ENCODE peak calls at places on chromosome 6, in nine cellular contexts. One of them, this sample, is unnamed. For H3K4me1, the result is how much of the 10 kb centered on the place peaks cover.

GRCh38 chr6:123036663-123037062 is 40.6 kb downstream of the CLVS2 start:
- DNase-seq in psoas muscle: no peak
- DNase-seq in heart right ventricle: no peak
- DNase-seq in IMR-90: no peak
- DNase-seq in CD8-positive, alpha-beta T cell: no peak
- DNase-seq in A549: no peak
- DNase-seq in body of pancreas: no peak
- DNase-seq in cardiac muscle cell: no peak
- DNase-seq in adrenal gland: no peak
- DNase-seq in this sample: no peak

GRCh38 chr6:151241853-151242252 is 2.1 kb downstream of the AKAP12 start:
- DNase-seq in body of pancreas: no peak
- DNase-seq in cardiac muscle cell: no peak
- DNase-seq in heart right ventricle: no peak
- DNase-seq in psoas muscle: no peak
- DNase-seq in adrenal gland: no peak
- DNase-seq in A549: no peak
- DNase-seq in CD8-positive, alpha-beta T cell: no peak
- DNase-seq in IMR-90: no peak
- DNase-seq in this sample: no peak

GRCh38 chr6:147158881-147159280 is 45.3 kb upstream of the STXBP5 start:
- DNase-seq in IMR-90: no peak
- DNase-seq in cardiac muscle cell: no peak
- DNase-seq in body of pancreas: no peak
- DNase-seq in adrenal gland: no peak
- DNase-seq in heart right ventricle: no peak
- DNase-seq in A549: no peak
- DNase-seq in CD8-positive, alpha-beta T cell: no peak
- DNase-seq in psoas muscle: no peak
- DNase-seq in this sample: no peak

GRCh38 chr6:15283986-15284361 is 38.1 kb downstream of the JARID2 start:
- DNase-seq in psoas muscle: no peak
- DNase-seq in IMR-90: no peak
- DNase-seq in adrenal gland: no peak
- DNase-seq in body of pancreas: no peak
- DNase-seq in A549: no peak
- DNase-seq in heart right ventricle: no peak
- DNase-seq in CD8-positive, alpha-beta T cell: no peak
- DNase-seq in cardiac muscle cell: no peak
- DNase-seq in this sample: no peak

GRCh38 chr6:26065952-26066380 is 21.3 kb upstream of the HFE start:
- DNase-seq in CD8-positive, alpha-beta T cell: peak
- DNase-seq in body of pancreas: peak
- DNase-seq in IMR-90: peak
- DNase-seq in heart right ventricle: peak
- DNase-seq in adrenal gland: peak
- DNase-seq in A549: peak
- DNase-seq in cardiac muscle cell: peak
- DNase-seq in psoas muscle: no peak
- DNase-seq in this sample: peak

GRCh38 chr6:116371384-116372209 is 850 bp downstream of the DSE start:
- DNase-seq in heart right ventricle: peak
- DNase-seq in CD8-positive, alpha-beta T cell: peak
- DNase-seq in psoas muscle: peak
- DNase-seq in A549: peak
- DNase-seq in cardiac muscle cell: peak
- DNase-seq in IMR-90: peak
- DNase-seq in body of pancreas: peak
- DNase-seq in adrenal gland: peak
- DNase-seq in this sample: peak

GRCh38 chr6:167208819-167209576 is 51.2 kb upstream of the GPR31 start:
- DNase-seq in adrenal gland: no peak
- DNase-seq in body of pancreas: no peak
- DNase-seq in heart right ventricle: no peak
- DNase-seq in IMR-90: no peak
- DNase-seq in cardiac muscle cell: no peak
- DNase-seq in A549: no peak
- DNase-seq in CD8-positive, alpha-beta T cell: no peak
- DNase-seq in psoas muscle: no peak
- DNase-seq in this sample: no peak

GRCh38 chr6:157434349-157435016 is 53.5 kb downstream of the ZDHHC14 start:
- DNase-seq in adrenal gland: peak
- DNase-seq in IMR-90: no peak
- DNase-seq in psoas muscle: peak
- DNase-seq in cardiac muscle cell: no peak
- DNase-seq in CD8-positive, alpha-beta T cell: no peak
- DNase-seq in A549: no peak
- DNase-seq in heart right ventricle: peak
- DNase-seq in body of pancreas: peak
- DNase-seq in this sample: no peak

GRCh38 chr6:170117111-170117972 is 173.5 kb downstream of the DLL1 start:
- DNase-seq in cardiac muscle cell: no peak
- DNase-seq in heart right ventricle: peak
- DNase-seq in body of pancreas: peak
- DNase-seq in A549: no peak
- DNase-seq in IMR-90: no peak
- DNase-seq in adrenal gland: peak
- DNase-seq in CD8-positive, alpha-beta T cell: no peak
- DNase-seq in psoas muscle: no peak
- DNase-seq in this sample: no peak

GRCh38 chr6:75275067-75275466 is 9.5 kb downstream of the TMEM30A start:
- DNase-seq in psoas muscle: no peak
- DNase-seq in adrenal gland: no peak
- DNase-seq in heart right ventricle: no peak
- DNase-seq in CD8-positive, alpha-beta T cell: no peak
- DNase-seq in cardiac muscle cell: no peak
- DNase-seq in IMR-90: peak
- DNase-seq in body of pancreas: no peak
- DNase-seq in A549: no peak
- DNase-seq in this sample: no peak

GRCh38 chr6:5540375-5540774 is 279.1 kb downstream of the FARS2 start:
- DNase-seq in body of pancreas: no peak
- DNase-seq in psoas muscle: no peak
- DNase-seq in cardiac muscle cell: no peak
- DNase-seq in IMR-90: no peak
- DNase-seq in CD8-positive, alpha-beta T cell: no peak
- DNase-seq in heart right ventricle: no peak
- DNase-seq in adrenal gland: no peak
- DNase-seq in A549: no peak
- DNase-seq in this sample: no peak

GRCh38 chr6:159053781-159054398 is 9.1 kb upstream of the TAGAP start:
- DNase-seq in psoas muscle: no peak
- DNase-seq in body of pancreas: no peak
- DNase-seq in adrenal gland: peak
- DNase-seq in IMR-90: no peak
- DNase-seq in A549: no peak
- DNase-seq in cardiac muscle cell: no peak
- DNase-seq in CD8-positive, alpha-beta T cell: no peak
- DNase-seq in heart right ventricle: no peak
- DNase-seq in this sample: no peak

GRCh38 chr6:23754197-23754596 is 371.8 kb upstream of the NRSN1 start:
- DNase-seq in psoas muscle: no peak
- DNase-seq in CD8-positive, alpha-beta T cell: no peak
- DNase-seq in A549: no peak
- DNase-seq in IMR-90: no peak
- DNase-seq in adrenal gland: no peak
- DNase-seq in body of pancreas: no peak
- DNase-seq in heart right ventricle: no peak
- DNase-seq in cardiac muscle cell: no peak
- DNase-seq in this sample: no peak

GRCh38 chr6:804317-804716 is 111.4 kb upstream of the EXOC2 start:
- DNase-seq in heart right ventricle: no peak
- DNase-seq in cardiac muscle cell: no peak
- DNase-seq in CD8-positive, alpha-beta T cell: no peak
- DNase-seq in psoas muscle: no peak
- DNase-seq in IMR-90: no peak
- DNase-seq in A549: no peak
- DNase-seq in body of pancreas: no peak
- DNase-seq in adrenal gland: no peak
- DNase-seq in this sample: no peak

GRCh38 chr6:3867616-3868502 is 18.7 kb downstream of the FAM50B start:
- DNase-seq in A549: no peak
- DNase-seq in body of pancreas: no peak
- DNase-seq in adrenal gland: no peak
- DNase-seq in heart right ventricle: no peak
- DNase-seq in CD8-positive, alpha-beta T cell: no peak
- DNase-seq in cardiac muscle cell: no peak
- DNase-seq in psoas muscle: no peak
- DNase-seq in IMR-90: peak
- DNase-seq in this sample: no peak

GRCh38 chr6:169621311-169621710 is 80.5 kb downstream of the WDR27 start:
- DNase-seq in body of pancreas: no peak
- DNase-seq in cardiac muscle cell: no peak
- DNase-seq in CD8-positive, alpha-beta T cell: no peak
- DNase-seq in psoas muscle: no peak
- DNase-seq in IMR-90: no peak
- DNase-seq in heart right ventricle: no peak
- DNase-seq in A549: no peak
- DNase-seq in adrenal gland: no peak
- DNase-seq in this sample: no peak

GRCh38 chr6:158031191-158031444 is 49.5 kb downstream of the SYNJ2 start:
- DNase-seq in body of pancreas: no peak
- DNase-seq in cardiac muscle cell: no peak
- DNase-seq in IMR-90: no peak
- DNase-seq in adrenal gland: no peak
- DNase-seq in heart right ventricle: no peak
- DNase-seq in A549: no peak
- DNase-seq in psoas muscle: no peak
- DNase-seq in CD8-positive, alpha-beta T cell: no peak
- DNase-seq in this sample: no peak

GRCh38 chr6:25270559-25270958 is 8.6 kb upstream of the CARMIL1 start:
- DNase-seq in heart right ventricle: no peak
- DNase-seq in adrenal gland: no peak
- DNase-seq in body of pancreas: no peak
- DNase-seq in CD8-positive, alpha-beta T cell: no peak
- DNase-seq in IMR-90: no peak
- DNase-seq in cardiac muscle cell: no peak
- DNase-seq in psoas muscle: no peak
- DNase-seq in A549: no peak
- DNase-seq in this sample: no peak

GRCh38 chr6:90780141-90780540 is 193.3 kb upstream of the MAP3K7 start:
- DNase-seq in psoas muscle: no peak
- DNase-seq in CD8-positive, alpha-beta T cell: no peak
- DNase-seq in body of pancreas: no peak
- DNase-seq in adrenal gland: no peak
- DNase-seq in IMR-90: no peak
- DNase-seq in A549: no peak
- DNase-seq in heart right ventricle: no peak
- DNase-seq in cardiac muscle cell: no peak
- DNase-seq in this sample: no peak

GRCh38 chr6:153032255-153032882 is 29.9 kb upstream of the MTRF1L start:
- DNase-seq in adrenal gland: no peak
- DNase-seq in body of pancreas: no peak
- DNase-seq in heart right ventricle: no peak
- DNase-seq in CD8-positive, alpha-beta T cell: no peak
- DNase-seq in cardiac muscle cell: peak
- DNase-seq in psoas muscle: no peak
- DNase-seq in A549: no peak
- DNase-seq in IMR-90: peak
- DNase-seq in this sample: no peak
- TF ChIP-seq CTCF in adrenal gland: peak
- TF ChIP-seq CTCF in body of pancreas: no peak
- TF ChIP-seq CTCF in heart right ventricle: peak
- TF ChIP-seq CTCF in CD8-positive, alpha-beta T cell: no peak
- TF ChIP-seq CTCF in cardiac muscle cell: peak
- TF ChIP-seq CTCF in psoas muscle: peak
- TF ChIP-seq CTCF in A549: peak
- TF ChIP-seq CTCF in IMR-90: peak
- TF ChIP-seq CTCF in this sample: peak

DNA sequence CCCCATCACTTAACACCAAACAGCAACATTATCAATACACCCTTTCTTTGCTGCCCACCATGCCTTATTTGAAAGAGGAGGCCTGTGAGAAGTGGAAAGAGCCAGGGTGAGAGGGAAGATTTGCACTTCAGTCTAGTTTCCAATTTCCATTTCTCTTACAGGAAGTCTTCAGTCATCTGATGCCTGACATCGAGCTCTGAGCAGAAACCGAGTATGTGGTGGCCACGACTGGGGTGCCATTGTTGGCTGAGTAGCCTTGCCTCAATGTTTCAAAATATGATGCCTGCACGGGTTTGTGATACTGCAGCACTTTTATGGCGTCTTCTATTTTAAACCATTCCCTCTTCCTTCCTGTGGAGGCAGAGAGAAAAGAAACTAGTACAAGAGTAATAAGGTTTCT is 39.8 kb upstream of the SMIM29 start:
- DNase-seq in CD8-positive, alpha-beta T cell: no peak
- DNase-seq in body of pancreas: no peak
- DNase-seq in psoas muscle: no peak
- DNase-seq in A549: no peak
- DNase-seq in cardiac muscle cell: no peak
- DNase-seq in IMR-90: no peak
- DNase-seq in heart right ventricle: no peak
- DNase-seq in adrenal gland: no peak
- DNase-seq in this sample: no peak
- H3K4me3 ChIP-seq in CD8-positive, alpha-beta T cell: no peak
- H3K4me3 ChIP-seq in body of pancreas: no peak
- H3K4me3 ChIP-seq in psoas muscle: no peak
- H3K4me3 ChIP-seq in A549: no peak
- H3K4me3 ChIP-seq in cardiac muscle cell: no peak
- H3K4me3 ChIP-seq in IMR-90: no peak
- H3K4me3 ChIP-seq in heart right ventricle: no peak
- H3K4me3 ChIP-seq in adrenal gland: no peak
- H3K4me3 ChIP-seq in this sample: no peak

DNA sequence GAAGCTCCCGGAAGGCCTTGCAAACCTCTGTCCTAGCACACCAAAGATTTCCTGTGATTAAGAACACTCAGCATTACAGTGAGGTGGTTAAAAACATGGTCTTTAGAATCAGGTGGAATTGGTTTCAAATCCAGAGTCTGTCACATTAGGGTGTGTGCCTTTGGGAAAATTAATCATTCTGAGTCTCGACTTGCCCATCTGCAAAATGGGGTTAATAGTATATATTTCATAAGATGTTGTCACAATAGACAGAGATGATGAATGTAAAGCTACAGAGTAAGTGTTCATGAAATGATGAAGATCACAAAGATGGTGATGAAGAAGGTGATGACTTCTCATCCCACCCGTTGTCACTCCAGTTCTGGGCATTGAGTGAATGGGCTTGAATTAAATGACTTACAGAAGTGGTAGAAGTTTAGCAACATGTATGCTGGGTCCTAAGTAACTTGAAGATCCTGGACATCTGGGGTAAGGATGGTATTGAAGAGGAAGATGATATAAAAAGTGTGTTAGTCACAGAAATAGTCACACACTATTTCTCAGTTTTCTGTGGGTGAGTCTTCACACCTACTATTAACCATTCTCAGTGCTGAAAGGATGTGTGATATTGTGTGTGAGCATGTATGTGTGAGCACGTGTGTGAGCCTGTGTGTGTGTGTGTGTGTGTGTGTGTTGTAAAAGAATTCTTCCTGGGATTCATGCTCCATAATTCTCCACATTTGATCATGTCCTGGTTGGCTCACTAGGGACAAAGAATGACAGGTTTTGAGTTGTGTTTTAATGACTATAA is 28.0 kb upstream of the NEDD9 start:
- DNase-seq in body of pancreas: no peak
- DNase-seq in cardiac muscle cell: no peak
- DNase-seq in A549: no peak
- DNase-seq in heart right ventricle: no peak
- DNase-seq in psoas muscle: no peak
- DNase-seq in CD8-positive, alpha-beta T cell: no peak
- DNase-seq in adrenal gland: no peak
- DNase-seq in IMR-90: no peak
- DNase-seq in this sample: no peak
- H3K4me1 ChIP-seq in body of pancreas: under half
- H3K4me1 ChIP-seq in cardiac muscle cell: under half
- H3K4me1 ChIP-seq in A549: under half
- H3K4me1 ChIP-seq in heart right ventricle: under half
- H3K4me1 ChIP-seq in psoas muscle: under half
- H3K4me1 ChIP-seq in CD8-positive, alpha-beta T cell: under half
- H3K4me1 ChIP-seq in adrenal gland: under half
- H3K4me1 ChIP-seq in IMR-90: under half
- H3K4me1 ChIP-seq in this sample: under half

GRCh38 chr6:132751828-132752227 is 5.9 kb downstream of the VNN2 start:
- DNase-seq in adrenal gland: no peak
- DNase-seq in psoas muscle: no peak
- DNase-seq in IMR-90: no peak
- DNase-seq in A549: no peak
- DNase-seq in cardiac muscle cell: no peak
- DNase-seq in body of pancreas: no peak
- DNase-seq in heart right ventricle: no peak
- DNase-seq in CD8-positive, alpha-beta T cell: no peak
- DNase-seq in this sample: no peak
- TF ChIP-seq CTCF in adrenal gland: no peak
- TF ChIP-seq CTCF in psoas muscle: no peak
- TF ChIP-seq CTCF in IMR-90: no peak
- TF ChIP-seq CTCF in A549: no peak
- TF ChIP-seq CTCF in cardiac muscle cell: no peak
- TF ChIP-seq CTCF in body of pancreas: no peak
- TF ChIP-seq CTCF in heart right ventricle: no peak
- TF ChIP-seq CTCF in CD8-positive, alpha-beta T cell: no peak
- TF ChIP-seq CTCF in this sample: no peak

This sample was measured in Caco-2.